ENCODE peak calls at places on chromosome 3, in four cellular contexts. S, L, V and Y are unnamed samples.

GRCh38 chr3:8846176-8846575 is 76.8 kb upstream of the OXTR start:
- DNase-seq in S (no peak), L (no peak), V (no peak), Y (no peak)

GRCh38 chr3:186287723-186288122 is 74.3 kb downstream of the DGKG start:
- DNase-seq in S (peak), L (no peak), V (no peak), Y (peak)

GRCh38 chr3:196202516-196202970 is 8.7 kb downstream of the ZDHHC19 start:
- DNase-seq in S (no peak), L (peak), V (no peak), Y (peak)

GRCh38 chr3:134251731-134252391 is 1.2 kb upstream of the RYK start:
- DNase-seq in S (no peak), L (peak), V (no peak), Y (no peak)

GRCh38 chr3:106209482-106209881 is 340.7 kb upstream of the CBLB start:
- DNase-seq in S (no peak), L (no peak), V (no peak), Y (no peak)

GRCh38 chr3:189515916-189516531 is 115.2 kb upstream of the TP63 start:
- DNase-seq in S (no peak), L (no peak), V (no peak), Y (no peak)

GRCh38 chr3:172147113-172147818 is 107.9 kb downstream of the FNDC3B start:
- DNase-seq in S (no peak), L (no peak), V (no peak), Y (no peak)

GRCh38 chr3:39280569-39280968 is 733 bp upstream of the CX3CR1 start:
- DNase-seq in S (no peak), L (no peak), V (no peak), Y (no peak)

GRCh38 chr3:150384517-150385212 is 23.4 kb upstream of the TSC22D2 start:
- DNase-seq in S (no peak), L (no peak), V (no peak), Y (no peak)

GRCh38 chr3:26438325-26438940 is 184.1 kb upstream of the LRRC3B start:
- DNase-seq in S (no peak), L (no peak), V (no peak), Y (no peak)

GRCh38 chr3:7397097-7397496 is 536.2 kb downstream of the GRM7 start:
- DNase-seq in S (no peak), L (no peak), V (no peak), Y (no peak)

GRCh38 chr3:101163554-101163953 is 156.8 kb downstream of the IMPG2 start:
- DNase-seq in S (no peak), L (no peak), V (no peak), Y (no peak)

GRCh38 chr3:105322570-105323273 is 44.0 kb upstream of the ALCAM start:
- DNase-seq in S (no peak), L (no peak), V (no peak), Y (no peak)

GRCh38 chr3:113436794-113437193 is 4.5 kb downstream of the CFAP44 start:
- DNase-seq in S (peak), L (no peak), V (no peak), Y (no peak)

GRCh38 chr3:178174201-178174880 is 361.9 kb upstream of the KCNMB2 start:
- DNase-seq in S (no peak), L (no peak), V (no peak), Y (no peak)

GRCh38 chr3:156677120-156677479 is 2.7 kb downstream of the TIPARP start:
- DNase-seq in S (no peak), L (no peak), V (no peak), Y (no peak)

GRCh38 chr3:65018801-65019200 is 331.0 kb upstream of the ADAMTS9 start:
- DNase-seq in S (no peak), L (no peak), V (no peak), Y (no peak)

GRCh38 chr3:156102267-156102912 is 18.0 kb upstream of the KCNAB1 start:
- DNase-seq in S (no peak), L (no peak), V (no peak), Y (no peak)

GRCh38 chr3:40754966-40755365 is 230.2 kb downstream of the ZNF621 start:
- DNase-seq in S (no peak), L (no peak), V (no peak), Y (no peak)

GRCh38 chr3:63325386-63325785 is 47.3 kb downstream of the SYNPR start:
- DNase-seq in S (no peak), L (no peak), V (no peak), Y (no peak)

GRCh38 chr3:11539677-11540076 is 104.0 kb downstream of the VGLL4 start:
- DNase-seq in S (no peak), L (no peak), V (no peak), Y (no peak)